ENCODE peak calls at places on chromosome 1, in nine cellular contexts. M is thoracic aorta; F is CD4-positive, alpha-beta T cell; I is kidney epithelial cell; D is ovary; L is neural crest cell; H is PC-3; J is GM20000; P is RWPE2. O is an unnamed sample.

GRCh38 chr1:181396171-181396670 is 87.1 kb upstream of the CACNA1E start:
- DNase-seq in M (no peak), F (peak; percentile 39), I (no peak), D (no peak), L (no peak), H (no peak), J (no peak), P (no peak), O (no peak)

GRCh38 chr1:223363856-223364684 is at the start of gene SUSD4:
- DNase-seq in M (no peak), F (peak; percentile 64), I (no peak), D (peak; percentile 69), L (peak; percentile 36), H (peak; percentile 21), J (peak; percentile 62), P (no peak), O (peak; percentile 76)

GRCh38 chr1:183734600-183735036 is 70.3 kb upstream of the RGL1 start:
- DNase-seq in M (no peak), F (no peak), I (no peak), D (peak; percentile 56), L (no peak), H (no peak), J (no peak), P (no peak), O (no peak)

GRCh38 chr1:78678324-78678723 is 28.7 kb downstream of the IFI44 start:
- DNase-seq in M (no peak), F (no peak), I (no peak), D (no peak), L (no peak), H (no peak), J (peak; percentile 17), P (no peak), O (no peak)

GRCh38 chr1:28392027-28392652 is 22.6 kb downstream of the PHACTR4 start:
- DNase-seq in M (no peak), F (no peak), I (peak; percentile 61), D (no peak), L (no peak), H (peak; percentile 64), J (no peak), P (no peak), O (no peak)

GRCh38 chr1:23169727-23170335 is 1.2 kb upstream of the LUZP1 start:
- DNase-seq in M (peak; percentile 23), F (no peak), I (no peak), D (peak; percentile 63), L (no peak), H (no peak), J (peak; percentile 49), P (no peak), O (no peak)

GRCh38 chr1:205477759-205478247 is 22.0 kb upstream of the BLACAT1 start:
- DNase-seq in M (no peak), F (no peak), I (peak; percentile 77), D (peak; percentile 50), L (no peak), H (peak; percentile 99), J (no peak), P (peak; percentile 91), O (no peak)

GRCh38 chr1:6461538-6462411 is 4.2 kb downstream of the TNFRSF25 start:
- DNase-seq in M (no peak), F (no peak), I (no peak), D (no peak), L (no peak), H (no peak), J (no peak), P (no peak), O (no peak)

GRCh38 chr1:226086776-226087175 is 24.3 kb downstream of the H3-3A start:
- DNase-seq in M (no peak), F (no peak), I (no peak), D (no peak), L (no peak), H (no peak), J (no peak), P (no peak), O (no peak)

DNA sequence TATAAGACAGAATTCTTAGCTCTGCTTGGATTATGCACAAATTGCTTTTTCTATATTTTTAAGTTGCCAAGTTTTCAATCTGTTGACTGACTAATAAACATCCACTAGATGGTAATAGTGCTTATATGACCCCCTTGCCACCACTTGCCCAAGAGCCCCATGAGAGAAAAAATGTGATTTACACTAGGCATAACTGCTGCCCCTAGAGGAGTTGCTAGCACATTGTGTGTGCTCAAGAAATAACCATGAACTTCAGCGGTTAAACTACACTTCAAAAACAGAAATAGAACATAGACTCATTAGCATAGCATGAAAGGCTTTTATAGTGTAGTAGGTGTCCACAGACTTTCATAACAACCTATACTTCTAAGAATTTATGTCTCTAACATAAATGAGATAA is 61.4 kb downstream of the BRINP3 start:
- DNase-seq in M (no peak), F (no peak), I (no peak), D (no peak), L (no peak), H (peak; percentile 19), J (no peak), P (no peak), O (no peak)
- TF ChIP-seq CTCF in M (no peak), F (no peak), I (no peak), D (no peak), L (peak; percentile 31), H (peak; percentile 47), J (no peak), P (peak; percentile 20), O (peak; percentile 47)

GRCh38 chr1:85822696-85823095 is 114.5 kb upstream of the ZNHIT6 start:
- DNase-seq in M (no peak), F (no peak), I (no peak), D (no peak), L (no peak), H (peak; percentile 83), J (no peak), P (no peak), O (no peak)

GRCh38 chr1:85818371-85818770 is 110.1 kb upstream of the ZNHIT6 start:
- DNase-seq in M (no peak), F (no peak), I (no peak), D (no peak), L (no peak), H (peak; percentile 89), J (no peak), P (no peak), O (no peak)

DNA sequence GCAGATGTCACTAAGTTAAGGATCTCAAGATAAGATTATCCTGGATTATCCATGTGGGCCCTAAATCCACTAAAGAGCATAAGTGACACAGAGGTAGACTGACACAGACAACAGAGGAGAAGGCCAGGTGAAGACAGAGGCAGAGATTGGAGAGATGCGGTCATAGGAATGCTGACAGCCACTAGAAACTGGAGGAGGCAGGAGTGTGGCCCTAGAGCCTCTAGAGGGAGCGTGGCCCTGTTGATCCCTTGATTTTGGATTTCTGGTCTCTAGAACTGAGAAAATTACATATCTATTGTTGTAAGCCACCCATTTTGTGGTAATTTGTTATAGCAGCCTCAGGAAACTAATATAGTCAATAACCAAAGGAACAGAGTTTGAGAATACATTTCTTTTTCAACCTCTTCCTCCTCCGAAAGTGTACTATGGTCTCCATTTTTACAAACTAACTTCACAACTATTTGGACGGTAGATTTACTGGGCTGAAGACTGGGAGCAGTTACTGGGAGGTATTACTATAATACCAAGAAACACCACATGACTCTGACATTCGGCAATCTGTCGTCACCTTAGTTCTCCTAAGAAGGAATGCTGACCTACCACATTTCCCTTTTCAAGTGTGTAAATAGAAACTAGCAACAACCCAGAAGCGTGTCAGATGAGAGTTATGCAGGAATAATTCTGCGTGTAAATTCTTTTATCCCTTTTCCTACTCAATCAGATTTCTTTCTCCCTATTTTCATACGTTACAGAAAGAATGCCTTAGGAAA is 116.0 kb upstream of the ZNHIT6 start:
- DNase-seq in M (no peak), F (no peak), I (no peak), D (no peak), L (no peak), H (peak; percentile 41), J (no peak), P (no peak), O (no peak)
- TF ChIP-seq CTCF in M (no peak), F (no peak), I (no peak), D (no peak), L (no peak), H (peak; percentile 12), J (no peak), P (no peak), O (no peak)

GRCh38 chr1:203640117-203640516 is 13.5 kb downstream of the ATP2B4 start:
- DNase-seq in M (no peak), F (no peak), I (no peak), D (no peak), L (no peak), H (no peak), J (no peak), P (no peak), O (no peak)

GRCh38 chr1:203638076-203638475 is 11.4 kb downstream of the ATP2B4 start:
- DNase-seq in M (no peak), F (no peak), I (no peak), D (no peak), L (no peak), H (no peak), J (no peak), P (no peak), O (no peak)

GRCh38 chr1:203638914-203639313 is 12.3 kb downstream of the ATP2B4 start:
- DNase-seq in M (no peak), F (no peak), I (no peak), D (no peak), L (no peak), H (peak; percentile 64), J (no peak), P (no peak), O (no peak)

GRCh38 chr1:203643213-203644045 is 16.8 kb downstream of the ATP2B4 start:
- DNase-seq in M (no peak), F (no peak), I (no peak), D (no peak), L (no peak), H (no peak), J (no peak), P (no peak), O (no peak)

GRCh38 chr1:203640723-203641523 is 14.3 kb downstream of the ATP2B4 start:
- DNase-seq in M (no peak), F (no peak), I (no peak), D (no peak), L (no peak), H (no peak), J (no peak), P (no peak), O (no peak)
- TF ChIP-seq CTCF in M (no peak), F (no peak), I (no peak), D (no peak), L (no peak), H (no peak), J (no peak), P (no peak), O (no peak)

GRCh38 chr1:117683571-117684285 is 77.9 kb downstream of the TENT5C start:
- DNase-seq in M (no peak), F (no peak), I (no peak), D (no peak), L (no peak), H (no peak), J (no peak), P (no peak), O (peak; percentile 40)

GRCh38 chr1:117686907-117687306 is 81.1 kb downstream of the TENT5C start:
- DNase-seq in M (no peak), F (no peak), I (no peak), D (peak; percentile 34), L (no peak), H (no peak), J (no peak), P (no peak), O (no peak)

GRCh38 chr1:117682372-117682771 is 76.5 kb downstream of the TENT5C start:
- DNase-seq in M (no peak), F (no peak), I (no peak), D (no peak), L (no peak), H (no peak), J (no peak), P (no peak), O (peak; percentile 16)

GRCh38 chr1:117690230-117690629 is 84.4 kb downstream of the TENT5C start:
- DNase-seq in M (no peak), F (no peak), I (no peak), D (no peak), L (no peak), H (no peak), J (no peak), P (no peak), O (no peak)

GRCh38 chr1:117685936-117686806 is 80.3 kb downstream of the TENT5C start:
- DNase-seq in M (no peak), F (no peak), I (no peak), D (no peak), L (no peak), H (no peak), J (no peak), P (no peak), O (peak; percentile 13)
- TF ChIP-seq CTCF in M (no peak), F (no peak), I (no peak), D (no peak), L (no peak), H (no peak), J (no peak), P (no peak), O (no peak)

O was measured in type B pancreatic cell.